ENCODE peak calls at places on chromosomes 6 and 20, in seven cellular contexts. One of them, this sample, is unnamed.

GRCh38 chr6:34247481-34248197 is 1.2 kb downstream of the SMIM29 start:
- DNase-seq in H9: peak; percentile 35
- DNase-seq in IMR-90: no peak
- DNase-seq in neuronal stem cell: no peak
- DNase-seq in H1: no peak
- DNase-seq in mesendoderm: peak; percentile 37
- DNase-seq in mesenchymal stem cell: no peak
- DNase-seq in this sample: no peak

GRCh38 chr6:13445005-13445743 is 42.2 kb downstream of the GFOD1 start:
- DNase-seq in H9: no peak
- DNase-seq in IMR-90: peak; percentile 64
- DNase-seq in neuronal stem cell: no peak
- DNase-seq in H1: no peak
- DNase-seq in mesendoderm: no peak
- DNase-seq in mesenchymal stem cell: no peak
- DNase-seq in this sample: no peak

GRCh38 chr6:41647061-41647511 is 8.8 kb downstream of the MDFI start:
- DNase-seq in H9: no peak
- DNase-seq in IMR-90: no peak
- DNase-seq in neuronal stem cell: no peak
- DNase-seq in H1: no peak
- DNase-seq in mesendoderm: no peak
- DNase-seq in mesenchymal stem cell: peak; percentile 19
- DNase-seq in this sample: no peak

GRCh38 chr6:11368264-11368663 is 135.8 kb upstream of the NEDD9 start:
- DNase-seq in H9: no peak
- DNase-seq in IMR-90: no peak
- DNase-seq in neuronal stem cell: no peak
- DNase-seq in H1: no peak
- DNase-seq in mesendoderm: no peak
- DNase-seq in mesenchymal stem cell: no peak
- DNase-seq in this sample: no peak

GRCh38 chr20:8018928-8019177 is 708 bp downstream of the TMX4 start:
- DNase-seq in H9: no peak
- DNase-seq in IMR-90: peak; percentile 15
- DNase-seq in neuronal stem cell: no peak
- DNase-seq in H1: no peak
- DNase-seq in mesendoderm: no peak
- DNase-seq in mesenchymal stem cell: no peak
- DNase-seq in this sample: no peak

GRCh38 chr20:2752631-2753455 is 47.6 kb downstream of the CPXM1 start:
- DNase-seq in H9: peak; percentile 77
- DNase-seq in IMR-90: peak; percentile 30
- DNase-seq in neuronal stem cell: peak; percentile 65
- DNase-seq in H1: peak; percentile 29
- DNase-seq in mesendoderm: peak; percentile 71
- DNase-seq in mesenchymal stem cell: peak; percentile 52
- DNase-seq in this sample: no peak

GRCh38 chr20:19129976-19130612 is 82.3 kb upstream of the SLC24A3 start:
- DNase-seq in H9: no peak
- DNase-seq in IMR-90: no peak
- DNase-seq in neuronal stem cell: no peak
- DNase-seq in H1: no peak
- DNase-seq in mesendoderm: no peak
- DNase-seq in mesenchymal stem cell: no peak
- DNase-seq in this sample: no peak

GRCh38 chr6:137707590-137708360 is 159.3 kb upstream of the TNFAIP3 start:
- DNase-seq in H9: peak; percentile 45
- DNase-seq in IMR-90: peak; percentile 86
- DNase-seq in neuronal stem cell: peak; percentile 24
- DNase-seq in H1: no peak
- DNase-seq in mesendoderm: peak; percentile 81
- DNase-seq in mesenchymal stem cell: peak; percentile 86
- DNase-seq in this sample: peak; percentile 83

GRCh38 chr6:18551228-18551627 is 164.1 kb downstream of the RNF144B start:
- DNase-seq in H9: no peak
- DNase-seq in IMR-90: peak; percentile 72
- DNase-seq in neuronal stem cell: no peak
- DNase-seq in H1: no peak
- DNase-seq in mesendoderm: no peak
- DNase-seq in mesenchymal stem cell: peak; percentile 47
- DNase-seq in this sample: no peak

GRCh38 chr20:12987261-12987660 is 21.5 kb upstream of the SPTLC3 start:
- DNase-seq in H9: no peak
- DNase-seq in IMR-90: no peak
- DNase-seq in neuronal stem cell: no peak
- DNase-seq in H1: no peak
- DNase-seq in mesendoderm: no peak
- DNase-seq in mesenchymal stem cell: no peak
- DNase-seq in this sample: peak; percentile 68

GRCh38 chr6:145080651-145081050 is 654.7 kb downstream of the EPM2A start:
- DNase-seq in H9: no peak
- DNase-seq in IMR-90: no peak
- DNase-seq in neuronal stem cell: no peak
- DNase-seq in H1: no peak
- DNase-seq in mesendoderm: no peak
- DNase-seq in mesenchymal stem cell: no peak
- DNase-seq in this sample: no peak

GRCh38 chr6:7165002-7165735 is 57.4 kb downstream of the RREB1 start:
- DNase-seq in H9: no peak
- DNase-seq in IMR-90: peak; percentile 68
- DNase-seq in neuronal stem cell: no peak
- DNase-seq in H1: no peak
- DNase-seq in mesendoderm: peak; percentile 73
- DNase-seq in mesenchymal stem cell: peak; percentile 64
- DNase-seq in this sample: no peak

GRCh38 chr20:61813791-61814190 is 251.9 kb downstream of the TAF4 start:
- DNase-seq in H9: no peak
- DNase-seq in IMR-90: no peak
- DNase-seq in neuronal stem cell: no peak
- DNase-seq in H1: no peak
- DNase-seq in mesendoderm: no peak
- DNase-seq in mesenchymal stem cell: no peak
- DNase-seq in this sample: no peak

GRCh38 chr6:135212020-135212806 is 31.1 kb downstream of the MYB start:
- DNase-seq in H9: no peak
- DNase-seq in IMR-90: peak; percentile 56
- DNase-seq in neuronal stem cell: no peak
- DNase-seq in H1: no peak
- DNase-seq in mesendoderm: no peak
- DNase-seq in mesenchymal stem cell: peak; percentile 65
- DNase-seq in this sample: no peak

GRCh38 chr20:57648878-57649616 is 28.8 kb upstream of the ZBP1 start:
- DNase-seq in H9: no peak
- DNase-seq in IMR-90: no peak
- DNase-seq in neuronal stem cell: no peak
- DNase-seq in H1: no peak
- DNase-seq in mesendoderm: no peak
- DNase-seq in mesenchymal stem cell: no peak
- DNase-seq in this sample: no peak
- H2AK5ac ChIP-seq in H9: no peak overlapping the region
- H2AK5ac ChIP-seq in IMR-90: no peak overlapping the region
- H2AK5ac ChIP-seq in neuronal stem cell: no peak overlapping the region
- H2AK5ac ChIP-seq in H1: no peak overlapping the region
- H2AK5ac ChIP-seq in mesendoderm: no peak overlapping the region
- H2AK5ac ChIP-seq in mesenchymal stem cell: no peak overlapping the region
- H2AK5ac ChIP-seq in this sample: no peak overlapping the region

GRCh38 chr20:44700306-44700705 is 14.9 kb upstream of the CCN5 start:
- DNase-seq in H9: no peak
- DNase-seq in IMR-90: no peak
- DNase-seq in neuronal stem cell: no peak
- DNase-seq in H1: no peak
- DNase-seq in mesendoderm: no peak
- DNase-seq in mesenchymal stem cell: no peak
- DNase-seq in this sample: no peak
- H2AK5ac ChIP-seq in H9: no peak overlapping the region
- H2AK5ac ChIP-seq in IMR-90: peak overlapping the region; percentile 35
- H2AK5ac ChIP-seq in neuronal stem cell: no peak overlapping the region
- H2AK5ac ChIP-seq in H1: no peak overlapping the region
- H2AK5ac ChIP-seq in mesendoderm: no peak overlapping the region
- H2AK5ac ChIP-seq in mesenchymal stem cell: peak overlapping the region; percentile 59
- H2AK5ac ChIP-seq in this sample: no peak overlapping the region

GRCh38 chr6:33176906-33177305 is 15.4 kb downstream of the COL11A2 start:
- DNase-seq in H9: no peak
- DNase-seq in IMR-90: no peak
- DNase-seq in neuronal stem cell: no peak
- DNase-seq in H1: no peak
- DNase-seq in mesendoderm: no peak
- DNase-seq in mesenchymal stem cell: no peak
- DNase-seq in this sample: no peak

GRCh38 chr6:33173228-33174180 is 18.8 kb downstream of the COL11A2 start:
- DNase-seq in H9: no peak
- DNase-seq in IMR-90: no peak
- DNase-seq in neuronal stem cell: no peak
- DNase-seq in H1: no peak
- DNase-seq in mesendoderm: no peak
- DNase-seq in mesenchymal stem cell: no peak
- DNase-seq in this sample: no peak

GRCh38 chr6:33172307-33173227 is 19.7 kb downstream of the COL11A2 start:
- DNase-seq in H9: peak; percentile 56
- DNase-seq in IMR-90: peak; percentile 49
- DNase-seq in neuronal stem cell: peak; percentile 29
- DNase-seq in H1: no peak
- DNase-seq in mesendoderm: peak; percentile 21
- DNase-seq in mesenchymal stem cell: peak; percentile 50
- DNase-seq in this sample: no peak

GRCh38 chr6:33175436-33176069 is 16.7 kb downstream of the COL11A2 start:
- DNase-seq in H9: no peak
- DNase-seq in IMR-90: no peak
- DNase-seq in neuronal stem cell: no peak
- DNase-seq in H1: no peak
- DNase-seq in mesendoderm: no peak
- DNase-seq in mesenchymal stem cell: no peak
- DNase-seq in this sample: no peak

DNA sequence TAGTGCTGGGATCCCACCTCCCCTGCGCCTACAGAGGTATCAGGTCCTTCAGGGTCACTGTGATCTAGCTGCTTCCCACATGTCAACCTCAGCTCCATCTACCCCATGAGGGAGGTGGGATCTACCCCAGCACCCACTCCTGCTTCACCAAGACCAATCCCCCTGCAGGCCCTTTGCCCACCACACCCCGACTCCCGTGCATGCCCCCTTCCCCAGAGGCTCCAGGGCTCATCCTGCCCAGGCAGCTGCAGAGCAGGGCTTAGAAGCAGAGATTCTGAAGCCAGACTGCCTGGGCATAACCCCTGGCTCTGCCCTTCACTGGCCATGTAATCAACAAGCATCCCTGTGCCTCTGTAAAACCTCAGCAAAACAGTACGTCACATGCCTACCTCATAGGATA is 17.5 kb downstream of the COL11A2 start:
- DNase-seq in H9: no peak
- DNase-seq in IMR-90: no peak
- DNase-seq in neuronal stem cell: no peak
- DNase-seq in H1: no peak
- DNase-seq in mesendoderm: no peak
- DNase-seq in mesenchymal stem cell: no peak
- DNase-seq in this sample: no peak
- H2AK5ac ChIP-seq in H9: no peak overlapping the region
- H2AK5ac ChIP-seq in IMR-90: no peak overlapping the region
- H2AK5ac ChIP-seq in neuronal stem cell: no peak overlapping the region
- H2AK5ac ChIP-seq in H1: peak overlapping the region; percentile 47
- H2AK5ac ChIP-seq in mesendoderm: no peak overlapping the region
- H2AK5ac ChIP-seq in mesenchymal stem cell: no peak overlapping the region
- H2AK5ac ChIP-seq in this sample: no peak overlapping the region

GRCh38 chr6:21001736-21002135 is 467.5 kb downstream of the CDKAL1 start:
- DNase-seq in H9: no peak
- DNase-seq in IMR-90: peak; percentile 12
- DNase-seq in neuronal stem cell: no peak
- DNase-seq in H1: no peak
- DNase-seq in mesendoderm: no peak
- DNase-seq in mesenchymal stem cell: peak; percentile 29
- DNase-seq in this sample: no peak
- H2AK5ac ChIP-seq in H9: no peak overlapping the region
- H2AK5ac ChIP-seq in IMR-90: no peak overlapping the region
- H2AK5ac ChIP-seq in neuronal stem cell: no peak overlapping the region
- H2AK5ac ChIP-seq in H1: no peak overlapping the region
- H2AK5ac ChIP-seq in mesendoderm: no peak overlapping the region
- H2AK5ac ChIP-seq in mesenchymal stem cell: no peak overlapping the region
- H2AK5ac ChIP-seq in this sample: no peak overlapping the region

This sample was measured in trophoblast cell.